ENCODE peak calls at places on chromosomes 2 and 18, in seven cellular contexts. One of them, this sample, is unnamed.

GRCh38 chr2:204325468-204325867 is 219.8 kb upstream of the PARD3B start:
- DNase-seq in RWPE1: peak
- DNase-seq in AG04450: peak
- DNase-seq in brain microvascular endothelial cell: peak
- DNase-seq in kidney epithelial cell: peak
- DNase-seq in foreskin keratinocyte: peak
- DNase-seq in tibial artery: no peak
- DNase-seq in this sample: peak

GRCh38 chr2:100257939-100258338 is 64.4 kb downstream of the LONRF2 start:
- DNase-seq in RWPE1: peak
- DNase-seq in AG04450: no peak
- DNase-seq in brain microvascular endothelial cell: peak
- DNase-seq in kidney epithelial cell: no peak
- DNase-seq in foreskin keratinocyte: peak
- DNase-seq in tibial artery: peak
- DNase-seq in this sample: no peak

GRCh38 chr2:37323176-37323575 is 1.5 kb downstream of the PRKD3 start:
- DNase-seq in RWPE1: no peak
- DNase-seq in AG04450: no peak
- DNase-seq in brain microvascular endothelial cell: no peak
- DNase-seq in kidney epithelial cell: no peak
- DNase-seq in foreskin keratinocyte: no peak
- DNase-seq in tibial artery: no peak
- DNase-seq in this sample: no peak

GRCh38 chr18:79405019-79405780 is 9.5 kb downstream of the NFATC1 start:
- DNase-seq in RWPE1: no peak
- DNase-seq in AG04450: no peak
- DNase-seq in brain microvascular endothelial cell: no peak
- DNase-seq in kidney epithelial cell: no peak
- DNase-seq in foreskin keratinocyte: no peak
- DNase-seq in tibial artery: no peak
- DNase-seq in this sample: no peak

GRCh38 chr2:45380131-45380836 is 230.8 kb downstream of the SRBD1 start:
- DNase-seq in RWPE1: peak
- DNase-seq in AG04450: no peak
- DNase-seq in brain microvascular endothelial cell: peak
- DNase-seq in kidney epithelial cell: peak
- DNase-seq in foreskin keratinocyte: peak
- DNase-seq in tibial artery: no peak
- DNase-seq in this sample: no peak

GRCh38 chr2:130263606-130264005 is 65.4 kb upstream of the TUBA3E start:
- DNase-seq in RWPE1: no peak
- DNase-seq in AG04450: no peak
- DNase-seq in brain microvascular endothelial cell: no peak
- DNase-seq in kidney epithelial cell: no peak
- DNase-seq in foreskin keratinocyte: no peak
- DNase-seq in tibial artery: no peak
- DNase-seq in this sample: no peak

GRCh38 chr2:46402874-46403273 is 76.5 kb upstream of the TMEM247 start:
- DNase-seq in RWPE1: no peak
- DNase-seq in AG04450: no peak
- DNase-seq in brain microvascular endothelial cell: no peak
- DNase-seq in kidney epithelial cell: no peak
- DNase-seq in foreskin keratinocyte: no peak
- DNase-seq in tibial artery: no peak
- DNase-seq in this sample: no peak

GRCh38 chr18:76886112-76886511 is 63.8 kb downstream of the ZNF236 start:
- DNase-seq in RWPE1: no peak
- DNase-seq in AG04450: no peak
- DNase-seq in brain microvascular endothelial cell: no peak
- DNase-seq in kidney epithelial cell: no peak
- DNase-seq in foreskin keratinocyte: no peak
- DNase-seq in tibial artery: no peak
- DNase-seq in this sample: no peak

GRCh38 chr2:56185101-56185581 is 1.4 kb downstream of the CCDC85A start:
- DNase-seq in RWPE1: no peak
- DNase-seq in AG04450: no peak
- DNase-seq in brain microvascular endothelial cell: no peak
- DNase-seq in kidney epithelial cell: no peak
- DNase-seq in foreskin keratinocyte: no peak
- DNase-seq in tibial artery: no peak
- DNase-seq in this sample: peak

GRCh38 chr2:32064021-32064678 is 794 bp downstream of the SPAST start:
- DNase-seq in RWPE1: peak
- DNase-seq in AG04450: no peak
- DNase-seq in brain microvascular endothelial cell: peak
- DNase-seq in kidney epithelial cell: no peak
- DNase-seq in foreskin keratinocyte: peak
- DNase-seq in tibial artery: no peak
- DNase-seq in this sample: no peak

GRCh38 chr2:207161247-207161646 is 4.5 kb downstream of the KLF7 start:
- DNase-seq in RWPE1: no peak
- DNase-seq in AG04450: no peak
- DNase-seq in brain microvascular endothelial cell: no peak
- DNase-seq in kidney epithelial cell: no peak
- DNase-seq in foreskin keratinocyte: peak
- DNase-seq in tibial artery: no peak
- DNase-seq in this sample: no peak

GRCh38 chr2:33535409-33535808 is 59.0 kb downstream of the RASGRP3 start:
- DNase-seq in RWPE1: no peak
- DNase-seq in AG04450: no peak
- DNase-seq in brain microvascular endothelial cell: no peak
- DNase-seq in kidney epithelial cell: no peak
- DNase-seq in foreskin keratinocyte: no peak
- DNase-seq in tibial artery: no peak
- DNase-seq in this sample: no peak

GRCh38 chr2:217797661-217798069 is 205.1 kb downstream of the TNS1 start:
- DNase-seq in RWPE1: peak
- DNase-seq in AG04450: no peak
- DNase-seq in brain microvascular endothelial cell: no peak
- DNase-seq in kidney epithelial cell: no peak
- DNase-seq in foreskin keratinocyte: peak
- DNase-seq in tibial artery: peak
- DNase-seq in this sample: no peak

GRCh38 chr2:69770193-69770702 is 28.3 kb downstream of the ANXA4 start:
- DNase-seq in RWPE1: peak
- DNase-seq in AG04450: no peak
- DNase-seq in brain microvascular endothelial cell: peak
- DNase-seq in kidney epithelial cell: peak
- DNase-seq in foreskin keratinocyte: peak
- DNase-seq in tibial artery: peak
- DNase-seq in this sample: no peak

GRCh38 chr2:191555092-191555742 is 122.7 kb upstream of the NABP1 start:
- DNase-seq in RWPE1: peak
- DNase-seq in AG04450: peak
- DNase-seq in brain microvascular endothelial cell: peak
- DNase-seq in kidney epithelial cell: no peak
- DNase-seq in foreskin keratinocyte: peak
- DNase-seq in tibial artery: peak
- DNase-seq in this sample: peak

GRCh38 chr2:43226955-43227829 is 786 bp upstream of the ZFP36L2 start:
- DNase-seq in RWPE1: peak
- DNase-seq in AG04450: no peak
- DNase-seq in brain microvascular endothelial cell: peak
- DNase-seq in kidney epithelial cell: no peak
- DNase-seq in foreskin keratinocyte: peak
- DNase-seq in tibial artery: peak
- DNase-seq in this sample: peak

GRCh38 chr2:230634146-230634545 is 78.5 kb upstream of the CAB39 start:
- DNase-seq in RWPE1: no peak
- DNase-seq in AG04450: no peak
- DNase-seq in brain microvascular endothelial cell: no peak
- DNase-seq in kidney epithelial cell: no peak
- DNase-seq in foreskin keratinocyte: no peak
- DNase-seq in tibial artery: no peak
- DNase-seq in this sample: no peak

GRCh38 chr2:230627806-230628724 is 84.6 kb upstream of the CAB39 start:
- DNase-seq in RWPE1: no peak
- DNase-seq in AG04450: peak
- DNase-seq in brain microvascular endothelial cell: peak
- DNase-seq in kidney epithelial cell: no peak
- DNase-seq in foreskin keratinocyte: no peak
- DNase-seq in tibial artery: no peak
- DNase-seq in this sample: no peak

GRCh38 chr2:230636684-230637271 is 75.9 kb upstream of the CAB39 start:
- DNase-seq in RWPE1: no peak
- DNase-seq in AG04450: no peak
- DNase-seq in brain microvascular endothelial cell: no peak
- DNase-seq in kidney epithelial cell: no peak
- DNase-seq in foreskin keratinocyte: no peak
- DNase-seq in tibial artery: no peak
- DNase-seq in this sample: no peak

DNA sequence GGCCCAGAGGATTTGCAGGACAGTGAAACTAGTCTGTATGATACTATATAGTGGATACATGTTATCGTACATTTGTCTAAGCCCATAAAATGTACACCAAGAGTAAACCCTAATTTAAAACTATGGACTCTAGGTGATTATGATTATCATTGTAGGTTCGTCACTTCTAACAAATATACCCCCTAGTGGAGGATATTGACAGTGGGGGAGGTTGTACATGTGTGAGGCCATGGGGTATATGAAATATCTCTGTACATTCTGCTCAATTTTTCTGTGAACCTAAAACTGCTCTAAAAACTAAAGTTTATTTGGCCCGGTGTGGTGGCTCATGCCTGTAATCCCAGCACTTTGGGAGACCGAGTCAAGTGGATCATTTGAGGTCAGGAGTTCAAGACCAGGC is 81.2 kb upstream of the CAB39 start:
- DNase-seq in RWPE1: no peak
- DNase-seq in AG04450: no peak
- DNase-seq in brain microvascular endothelial cell: no peak
- DNase-seq in kidney epithelial cell: no peak
- DNase-seq in foreskin keratinocyte: no peak
- DNase-seq in tibial artery: no peak
- DNase-seq in this sample: no peak
- TF ChIP-seq CTCF in RWPE1: no peak
- TF ChIP-seq CTCF in AG04450: no peak
- TF ChIP-seq CTCF in brain microvascular endothelial cell: no peak
- TF ChIP-seq CTCF in kidney epithelial cell: no peak
- TF ChIP-seq CTCF in foreskin keratinocyte: no peak
- TF ChIP-seq CTCF in tibial artery: no peak
- TF ChIP-seq CTCF in this sample: no peak

GRCh38 chr2:58974881-58975280 is 733.8 kb upstream of the FANCL start:
- DNase-seq in RWPE1: no peak
- DNase-seq in AG04450: no peak
- DNase-seq in brain microvascular endothelial cell: no peak
- DNase-seq in kidney epithelial cell: no peak
- DNase-seq in foreskin keratinocyte: no peak
- DNase-seq in tibial artery: no peak
- DNase-seq in this sample: no peak
- TF ChIP-seq CTCF in RWPE1: no peak
- TF ChIP-seq CTCF in AG04450: no peak
- TF ChIP-seq CTCF in brain microvascular endothelial cell: no peak
- TF ChIP-seq CTCF in kidney epithelial cell: no peak
- TF ChIP-seq CTCF in foreskin keratinocyte: no peak
- TF ChIP-seq CTCF in tibial artery: no peak
- TF ChIP-seq CTCF in this sample: no peak

GRCh38 chr18:57959278-57959677 is 84.7 kb upstream of the NEDD4L start:
- DNase-seq in RWPE1: peak
- DNase-seq in AG04450: peak
- DNase-seq in brain microvascular endothelial cell: peak
- DNase-seq in kidney epithelial cell: peak
- DNase-seq in foreskin keratinocyte: peak
- DNase-seq in tibial artery: no peak
- DNase-seq in this sample: peak
- TF ChIP-seq CTCF in RWPE1: no peak
- TF ChIP-seq CTCF in AG04450: peak
- TF ChIP-seq CTCF in brain microvascular endothelial cell: peak
- TF ChIP-seq CTCF in kidney epithelial cell: peak
- TF ChIP-seq CTCF in foreskin keratinocyte: peak
- TF ChIP-seq CTCF in tibial artery: no peak
- TF ChIP-seq CTCF in this sample: no peak

GRCh38 chr2:67215636-67216035 is 181.5 kb upstream of the ETAA1 start:
- DNase-seq in RWPE1: no peak
- DNase-seq in AG04450: no peak
- DNase-seq in brain microvascular endothelial cell: no peak
- DNase-seq in kidney epithelial cell: no peak
- DNase-seq in foreskin keratinocyte: no peak
- DNase-seq in tibial artery: no peak
- DNase-seq in this sample: no peak

GRCh38 chr2:67217398-67217797 is 179.7 kb upstream of the ETAA1 start:
- DNase-seq in RWPE1: no peak
- DNase-seq in AG04450: no peak
- DNase-seq in brain microvascular endothelial cell: no peak
- DNase-seq in kidney epithelial cell: no peak
- DNase-seq in foreskin keratinocyte: no peak
- DNase-seq in tibial artery: no peak
- DNase-seq in this sample: no peak

GRCh38 chr2:67216103-67216502 is 181.0 kb upstream of the ETAA1 start:
- DNase-seq in RWPE1: no peak
- DNase-seq in AG04450: no peak
- DNase-seq in brain microvascular endothelial cell: no peak
- DNase-seq in kidney epithelial cell: no peak
- DNase-seq in foreskin keratinocyte: no peak
- DNase-seq in tibial artery: no peak
- DNase-seq in this sample: no peak

GRCh38 chr2:67215214-67215613 is 181.9 kb upstream of the ETAA1 start:
- DNase-seq in RWPE1: peak
- DNase-seq in AG04450: peak
- DNase-seq in brain microvascular endothelial cell: peak
- DNase-seq in kidney epithelial cell: no peak
- DNase-seq in foreskin keratinocyte: peak
- DNase-seq in tibial artery: no peak
- DNase-seq in this sample: peak

DNA sequence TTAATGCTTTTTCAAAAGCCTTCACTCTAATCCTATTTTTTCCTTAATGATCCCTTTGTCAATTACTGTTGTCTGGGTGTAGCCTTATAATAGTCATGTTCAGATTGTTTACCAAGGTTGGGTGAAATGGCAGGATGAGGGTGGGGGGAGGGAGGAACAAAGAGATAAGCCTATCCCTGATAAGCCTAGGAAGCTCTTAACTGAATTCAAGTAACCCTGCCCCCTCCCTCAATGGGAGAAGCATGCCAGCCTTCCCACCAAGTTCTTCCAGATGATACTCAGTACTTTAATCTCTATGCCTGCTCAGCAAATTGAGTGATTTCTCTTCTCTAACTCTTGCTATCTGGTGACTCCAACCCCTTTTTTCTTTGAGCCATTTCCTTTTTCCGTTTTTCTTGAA is 180.3 kb upstream of the ETAA1 start:
- DNase-seq in RWPE1: no peak
- DNase-seq in AG04450: no peak
- DNase-seq in brain microvascular endothelial cell: no peak
- DNase-seq in kidney epithelial cell: no peak
- DNase-seq in foreskin keratinocyte: no peak
- DNase-seq in tibial artery: no peak
- DNase-seq in this sample: no peak
- TF ChIP-seq CTCF in RWPE1: no peak
- TF ChIP-seq CTCF in AG04450: no peak
- TF ChIP-seq CTCF in brain microvascular endothelial cell: no peak
- TF ChIP-seq CTCF in kidney epithelial cell: no peak
- TF ChIP-seq CTCF in foreskin keratinocyte: no peak
- TF ChIP-seq CTCF in tibial artery: no peak
- TF ChIP-seq CTCF in this sample: no peak

GRCh38 chr2:101368371-101368770 is 18.9 kb downstream of the CREG2 start:
- DNase-seq in RWPE1: no peak
- DNase-seq in AG04450: no peak
- DNase-seq in brain microvascular endothelial cell: no peak
- DNase-seq in kidney epithelial cell: no peak
- DNase-seq in foreskin keratinocyte: no peak
- DNase-seq in tibial artery: no peak
- DNase-seq in this sample: no peak
- TF ChIP-seq CTCF in RWPE1: no peak
- TF ChIP-seq CTCF in AG04450: no peak
- TF ChIP-seq CTCF in brain microvascular endothelial cell: no peak
- TF ChIP-seq CTCF in kidney epithelial cell: no peak
- TF ChIP-seq CTCF in foreskin keratinocyte: no peak
- TF ChIP-seq CTCF in tibial artery: no peak
- TF ChIP-seq CTCF in this sample: no peak

GRCh38 chr18:33751613-33752221 is 173.7 kb downstream of the ASXL3 start:
- DNase-seq in RWPE1: no peak
- DNase-seq in AG04450: no peak
- DNase-seq in brain microvascular endothelial cell: no peak
- DNase-seq in kidney epithelial cell: no peak
- DNase-seq in foreskin keratinocyte: no peak
- DNase-seq in tibial artery: no peak
- DNase-seq in this sample: no peak
- TF ChIP-seq CTCF in RWPE1: peak
- TF ChIP-seq CTCF in AG04450: peak
- TF ChIP-seq CTCF in brain microvascular endothelial cell: peak
- TF ChIP-seq CTCF in kidney epithelial cell: peak
- TF ChIP-seq CTCF in foreskin keratinocyte: peak
- TF ChIP-seq CTCF in tibial artery: peak
- TF ChIP-seq CTCF in this sample: peak